ENCODE peak calls at places on chromosomes 3 and 15, in four cellular contexts. T is ovary, R is IMR-90, C is transverse colon. A is an unnamed sample.

GRCh38 chr3:76436895-76437294 is 603.0 kb upstream of the ROBO2 start:
- DNase-seq in T (no peak), R (peak; percentile 79), C (no peak), A (no peak)

GRCh38 chr3:2861920-2862319 is 248.3 kb downstream of the IL5RA start:
- DNase-seq in T (no peak), R (no peak), C (no peak), A (no peak)

GRCh38 chr3:185242642-185243041 is 11.2 kb downstream of the EHHADH start:
- DNase-seq in T (no peak), R (no peak), C (no peak), A (no peak)

GRCh38 chr15:85897818-85898717 is 103.3 kb upstream of the KLHL25 start:
- DNase-seq in T (no peak), R (no peak), C (no peak), A (peak; percentile 27)

GRCh38 chr3:44995142-44995770 is 19.2 kb downstream of the EXOSC7 start:
- DNase-seq in T (no peak), R (peak; percentile 58), C (no peak), A (peak; percentile 59)

GRCh38 chr3:16406175-16406574 is 107.3 kb downstream of the RFTN1 start:
- DNase-seq in T (no peak), R (no peak), C (no peak), A (no peak)

GRCh38 chr3:145015243-145015642 is 1043.6 kb downstream of the DIPK2A start:
- DNase-seq in T (no peak), R (peak; percentile 41), C (no peak), A (no peak)

GRCh38 chr3:191237045-191237882 is 38.2 kb downstream of the OSTN start:
- DNase-seq in T (no peak), R (no peak), C (no peak), A (no peak)

GRCh38 chr3:109224333-109224732 is 87.8 kb downstream of the C3orf85 start:
- DNase-seq in T (no peak), R (no peak), C (peak; percentile 67), A (no peak)

GRCh38 chr15:45242289-45242688 is 9.7 kb upstream of the SLC28A2 start:
- DNase-seq in T (no peak), R (no peak), C (no peak), A (no peak)

GRCh38 chr3:51934139-51934850 is 7.4 kb downstream of the RRP9 start:
- DNase-seq in T (no peak), R (no peak), C (no peak), A (no peak)

GRCh38 chr15:25739687-25740121 is 123.4 kb downstream of the ATP10A start:
- DNase-seq in T (no peak), R (peak; percentile 64), C (no peak), A (no peak)

GRCh38 chr3:119195911-119196310 is 22.5 kb downstream of the UPK1B start:
- DNase-seq in T (no peak), R (peak; percentile 61), C (no peak), A (no peak)

GRCh38 chr3:115401891-115402501 is 221.3 kb upstream of the GAP43 start:
- DNase-seq in T (no peak), R (peak; percentile 86), C (no peak), A (no peak)

GRCh38 chr3:13077431-13078157 is 4.4 kb upstream of the IQSEC1 start:
- DNase-seq in T (no peak), R (no peak), C (no peak), A (peak; percentile 64)

GRCh38 chr3:9172851-9173320 is 76.6 kb downstream of the SRGAP3 start:
- DNase-seq in T (no peak), R (no peak), C (no peak), A (no peak)

GRCh38 chr3:114450008-114450596 is 156.3 kb downstream of the TIGIT start:
- DNase-seq in T (no peak), R (no peak), C (no peak), A (no peak)

GRCh38 chr15:68650901-68651709 is 72.3 kb downstream of the CORO2B start:
- DNase-seq in T (no peak), R (no peak), C (peak; percentile 72), A (no peak)

GRCh38 chr15:70053703-70054229 is 44.0 kb downstream of the TLE3 start:
- DNase-seq in T (peak; percentile 7), R (no peak), C (no peak), A (no peak)

GRCh38 chr3:32278714-32279113 is 40.2 kb downstream of the CMTM8 start:
- DNase-seq in T (no peak), R (peak; percentile 4), C (no peak), A (no peak)

GRCh38 chr3:33395900-33396299 is 44.3 kb downstream of the UBP1 start:
- DNase-seq in T (no peak), R (no peak), C (no peak), A (no peak)

GRCh38 chr3:111081008-111081545 is 9.5 kb downstream of the NECTIN3 start:
- DNase-seq in T (no peak), R (peak; percentile 51), C (no peak), A (no peak)

GRCh38 chr15:38307251-38307650 is 54.6 kb downstream of the SPRED1 start:
- DNase-seq in T (no peak), R (no peak), C (no peak), A (no peak)

GRCh38 chr3:72152551-72153476 is 367.9 kb upstream of the PROK2 start:
- DNase-seq in T (peak; percentile 84), R (peak; percentile 69), C (peak; percentile 79), A (peak; percentile 84)

GRCh38 chr3:194198938-194199337 is 63.0 kb downstream of the HES1 start:
- DNase-seq in T (no peak), R (no peak), C (no peak), A (no peak)

GRCh38 chr15:101308604-101309435 is 13.8 kb upstream of the SNRPA1 start:
- DNase-seq in T (no peak), R (no peak), C (no peak), A (no peak)

GRCh38 chr15:101439920-101440319 is 49.6 kb downstream of the PCSK6 start:
- DNase-seq in T (no peak), R (peak; percentile 24), C (no peak), A (no peak)

GRCh38 chr3:132342183-132342582 is 25.0 kb downstream of the ACP3 start:
- DNase-seq in T (no peak), R (no peak), C (no peak), A (no peak)

GRCh38 chr3:128167973-128168674 is 14.8 kb downstream of the EEFSEC start:
- DNase-seq in T (no peak), R (no peak), C (no peak), A (no peak)
- H3K4me3 ChIP-seq in T (no peak overlapping the region), R (no peak overlapping the region), C (no peak overlapping the region), A (no peak overlapping the region)

GRCh38 chr3:48561045-48561736 is 2.4 kb downstream of the UCN2 start:
- DNase-seq in T (peak; percentile 77), R (peak; percentile 64), C (peak; percentile 61), A (peak; percentile 59)
- TF ChIP-seq POLR2A in T (no peak), R (no peak), C (no peak), A (no peak)

DNA sequence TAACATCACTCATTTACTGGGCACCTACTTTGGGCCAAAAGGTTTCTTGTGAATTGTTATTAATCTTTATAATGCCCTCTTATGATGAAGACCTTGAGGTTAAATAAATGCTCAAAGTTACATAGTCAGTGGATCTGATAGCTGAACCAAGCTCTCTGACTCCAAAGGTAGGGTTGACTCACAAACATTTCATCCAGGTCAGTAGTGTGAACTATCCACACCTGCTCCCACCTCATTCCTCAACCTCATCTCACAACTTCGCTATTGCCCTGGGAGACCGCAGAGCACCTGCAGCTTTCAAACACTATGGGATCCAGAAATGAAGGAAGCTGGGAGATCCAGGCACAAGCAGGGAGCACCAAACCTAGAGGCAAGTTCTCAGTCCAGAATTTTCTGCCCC is 93.8 kb upstream of the FGF12 start:
- DNase-seq in T (no peak), R (no peak), C (no peak), A (no peak)
- H3K36me3 ChIP-seq in T (no peaks in the 10 kb centered on the region), R (no peaks in the 10 kb centered on the region), C (no peaks in the 10 kb centered on the region), A (no peaks in the 10 kb centered on the region)

DNA sequence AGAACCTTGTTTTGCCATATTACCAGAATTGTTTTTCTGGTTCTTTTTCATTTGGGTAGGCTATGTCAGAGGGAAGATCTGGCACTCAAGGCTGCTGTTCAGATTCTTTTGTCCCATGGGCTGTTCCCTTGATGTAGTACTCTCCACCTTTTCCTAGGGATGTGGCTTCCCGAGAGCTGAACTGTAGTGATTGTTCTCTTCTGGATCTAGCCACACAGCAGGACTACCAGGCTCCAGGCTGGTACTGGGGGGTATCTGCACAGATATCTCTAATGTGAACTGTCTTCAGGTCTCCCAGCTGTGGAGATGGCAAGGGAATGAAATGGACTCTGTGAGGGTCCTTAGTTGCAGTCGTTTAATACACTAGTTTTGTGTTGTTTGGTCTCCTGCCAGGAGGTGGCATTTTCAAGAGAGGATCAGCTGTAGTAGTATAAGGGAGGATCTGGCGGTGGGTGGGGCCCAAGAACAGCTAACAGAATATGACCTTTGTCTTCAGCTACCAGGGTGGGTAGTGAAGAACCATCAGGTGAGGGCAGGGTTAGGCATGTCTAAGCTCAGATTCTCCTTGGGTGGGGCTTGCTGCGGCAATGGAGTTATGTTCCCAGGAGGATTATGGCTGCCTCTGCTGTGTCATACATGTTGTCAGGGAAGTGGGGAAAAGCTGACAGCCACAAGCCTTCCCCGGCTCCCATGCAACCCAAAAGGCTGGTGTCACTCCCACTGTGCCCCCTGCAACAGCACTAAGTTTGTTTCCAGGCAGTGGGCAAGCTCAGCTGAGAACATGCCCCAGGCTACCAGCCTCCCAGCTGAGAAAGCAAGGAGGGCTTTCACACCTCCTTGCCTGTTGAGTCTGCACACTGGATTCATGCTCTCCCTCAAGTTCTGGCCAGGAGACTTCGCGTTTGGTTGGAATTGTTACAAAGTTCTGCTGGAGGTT is 252.5 kb downstream of the ISL2 start:
- DNase-seq in T (no peak), R (no peak), C (peak; percentile 83), A (no peak)
- H3K4me3 ChIP-seq in T (no peak overlapping the region), R (no peak overlapping the region), C (no peak overlapping the region), A (no peak overlapping the region)

GRCh38 chr3:99638244-99638948 is at the start of gene COL8A1:
- DNase-seq in T (peak; percentile 56), R (peak; percentile 77), C (peak; percentile 23), A (peak; percentile 76)
- TF ChIP-seq POLR2A in T (peak; percentile 43), R (peak; percentile 82), C (no peak), A (no peak)